ENCODE peak calls at places on chromosome 11, in four cellular contexts. One of them, this sample, is unnamed.

GRCh38 chr11:122917311-122917710 is 34.8 kb downstream of the JHY start:
- DNase-seq in uterus: peak; percentile 45
- DNase-seq in IMR-90: peak; percentile 32
- DNase-seq in spleen: no peak
- DNase-seq in this sample: no peak

GRCh38 chr11:38937709-38938108 is 2339.7 kb upstream of the RAG2 start:
- DNase-seq in IMR-90: no peak
- DNase-seq in uterus: no peak
- DNase-seq in spleen: no peak
- DNase-seq in this sample: no peak

GRCh38 chr11:119891392-119891791 is 162.4 kb upstream of the NECTIN1 start:
- DNase-seq in spleen: peak; percentile 43
- DNase-seq in uterus: no peak
- DNase-seq in IMR-90: no peak
- DNase-seq in this sample: no peak

GRCh38 chr11:121451982-121452608 is at the start of gene SORL1:
- DNase-seq in uterus: peak; percentile 81
- DNase-seq in IMR-90: peak; percentile 55
- DNase-seq in spleen: peak; percentile 95
- DNase-seq in this sample: peak; percentile 66

GRCh38 chr11:69364901-69365300 is 70.9 kb downstream of the MYEOV start:
- DNase-seq in spleen: no peak
- DNase-seq in IMR-90: peak; percentile 82
- DNase-seq in uterus: no peak
- DNase-seq in this sample: no peak

GRCh38 chr11:132576706-132577105 is 955.6 kb downstream of the OPCML start:
- DNase-seq in IMR-90: peak; percentile 97
- DNase-seq in uterus: no peak
- DNase-seq in spleen: no peak
- DNase-seq in this sample: no peak

GRCh38 chr11:93784935-93785360 is 866 bp downstream of the MED17 start:
- DNase-seq in spleen: no peak
- DNase-seq in uterus: no peak
- DNase-seq in IMR-90: no peak
- DNase-seq in this sample: no peak

GRCh38 chr11:1060885-1061616 is 13.6 kb upstream of the MUC2 start:
- DNase-seq in spleen: peak; percentile 80
- DNase-seq in IMR-90: peak; percentile 56
- DNase-seq in uterus: no peak
- DNase-seq in this sample: peak; percentile 53

GRCh38 chr11:11568651-11569229 is 53.1 kb downstream of the GALNT18 start:
- DNase-seq in uterus: no peak
- DNase-seq in IMR-90: peak; percentile 2
- DNase-seq in spleen: no peak
- DNase-seq in this sample: no peak

GRCh38 chr11:118841469-118842222 is 42.0 kb upstream of the CXCR5 start:
- DNase-seq in spleen: no peak
- DNase-seq in IMR-90: no peak
- DNase-seq in uterus: no peak
- DNase-seq in this sample: no peak

GRCh38 chr11:47766363-47767227 is 546 bp downstream of the FNBP4 start:
- DNase-seq in IMR-90: peak; percentile 66
- DNase-seq in spleen: peak; percentile 93
- DNase-seq in uterus: peak; percentile 60
- DNase-seq in this sample: peak; percentile 76

GRCh38 chr11:40797981-40798380 is 661.5 kb downstream of the LRRC4C start:
- DNase-seq in spleen: no peak
- DNase-seq in uterus: no peak
- DNase-seq in IMR-90: no peak
- DNase-seq in this sample: no peak

GRCh38 chr11:69425895-69426544 is 55.4 kb upstream of the LINC01488 start:
- DNase-seq in uterus: no peak
- DNase-seq in spleen: peak; percentile 61
- DNase-seq in IMR-90: no peak
- DNase-seq in this sample: no peak

GRCh38 chr11:8760896-8761295 is 78.3 kb downstream of the RPL27A start:
- DNase-seq in uterus: no peak
- DNase-seq in spleen: no peak
- DNase-seq in IMR-90: peak; percentile 59
- DNase-seq in this sample: no peak

GRCh38 chr11:96237759-96238158 is 105.2 kb downstream of the MAML2 start:
- DNase-seq in IMR-90: no peak
- DNase-seq in spleen: no peak
- DNase-seq in uterus: no peak
- DNase-seq in this sample: no peak

GRCh38 chr11:66085071-66085470 is 15.0 kb downstream of the PACS1 start:
- DNase-seq in uterus: no peak
- DNase-seq in spleen: no peak
- DNase-seq in IMR-90: no peak
- DNase-seq in this sample: no peak

GRCh38 chr11:94926698-94927237 is 46.6 kb downstream of the CWC15 start:
- DNase-seq in IMR-90: peak; percentile 94
- DNase-seq in uterus: peak; percentile 90
- DNase-seq in spleen: no peak
- DNase-seq in this sample: peak; percentile 74

GRCh38 chr11:123421589-123421988 is 8.5 kb upstream of the GRAMD1B start:
- DNase-seq in IMR-90: no peak
- DNase-seq in uterus: no peak
- DNase-seq in spleen: no peak
- DNase-seq in this sample: no peak

GRCh38 chr11:76062733-76063132 is 143.6 kb downstream of the WNT11 start:
- DNase-seq in spleen: no peak
- DNase-seq in uterus: no peak
- DNase-seq in IMR-90: no peak
- DNase-seq in this sample: no peak

GRCh38 chr11:32905028-32905667 is 12.5 kb downstream of the QSER1 start:
- DNase-seq in IMR-90: peak; percentile 45
- DNase-seq in spleen: no peak
- DNase-seq in uterus: no peak
- DNase-seq in this sample: no peak

GRCh38 chr11:38640854-38641253 is 2042.8 kb upstream of the RAG2 start:
- DNase-seq in uterus: no peak
- DNase-seq in spleen: no peak
- DNase-seq in IMR-90: no peak
- DNase-seq in this sample: no peak

GRCh38 chr11:81444306-81444705 is 1289.4 kb downstream of the FAM181B start:
- DNase-seq in uterus: no peak
- DNase-seq in spleen: no peak
- DNase-seq in IMR-90: no peak
- DNase-seq in this sample: no peak

GRCh38 chr11:130904380-130904779 is 11.9 kb downstream of the SNX19 start:
- DNase-seq in uterus: no peak
- DNase-seq in IMR-90: no peak
- DNase-seq in spleen: no peak
- DNase-seq in this sample: no peak

GRCh38 chr11:130031056-130031455 is 28.4 kb upstream of the PRDM10 start:
- DNase-seq in IMR-90: no peak
- DNase-seq in spleen: no peak
- DNase-seq in uterus: no peak
- DNase-seq in this sample: no peak

GRCh38 chr11:75982309-75982708 is 167.3 kb downstream of the UVRAG start:
- DNase-seq in IMR-90: no peak
- DNase-seq in uterus: no peak
- DNase-seq in spleen: no peak
- DNase-seq in this sample: no peak

GRCh38 chr11:69374110-69374981 is 80.4 kb downstream of the MYEOV start:
- DNase-seq in spleen: peak; percentile 68
- DNase-seq in uterus: peak; percentile 10
- DNase-seq in IMR-90: no peak
- DNase-seq in this sample: no peak

GRCh38 chr11:77580712-77581337 is 8.9 kb upstream of the AQP11 start:
- DNase-seq in spleen: no peak
- DNase-seq in IMR-90: peak; percentile 21
- DNase-seq in uterus: no peak
- DNase-seq in this sample: no peak

GRCh38 chr11:41319434-41319833 is 140.0 kb downstream of the LRRC4C start:
- DNase-seq in uterus: no peak
- DNase-seq in IMR-90: no peak
- DNase-seq in spleen: no peak
- DNase-seq in this sample: no peak

GRCh38 chr11:130487390-130488186 is 39.1 kb downstream of the ADAMTS15 start:
- DNase-seq in uterus: no peak
- DNase-seq in spleen: no peak
- DNase-seq in IMR-90: no peak
- DNase-seq in this sample: no peak

GRCh38 chr11:119863811-119864601 is 135.0 kb upstream of the NECTIN1 start:
- DNase-seq in uterus: no peak
- DNase-seq in spleen: peak; percentile 38
- DNase-seq in IMR-90: no peak
- DNase-seq in this sample: no peak

GRCh38 chr11:38411149-38411548 is 1813.1 kb upstream of the RAG2 start:
- DNase-seq in IMR-90: no peak
- DNase-seq in uterus: no peak
- DNase-seq in spleen: no peak
- DNase-seq in this sample: no peak

GRCh38 chr11:103433380-103433779 is 324.2 kb downstream of the DYNC2H1 start:
- DNase-seq in uterus: no peak
- DNase-seq in spleen: no peak
- DNase-seq in IMR-90: peak; percentile 94
- DNase-seq in this sample: no peak

GRCh38 chr11:120108154-120108784 is 29.6 kb downstream of the TRIM29 start:
- DNase-seq in IMR-90: peak; percentile 30
- DNase-seq in spleen: peak; percentile 88
- DNase-seq in uterus: peak; percentile 73
- DNase-seq in this sample: peak; percentile 66

GRCh38 chr11:36098046-36098445 is 154.2 kb downstream of the LDLRAD3 start:
- DNase-seq in IMR-90: no peak
- DNase-seq in spleen: no peak
- DNase-seq in uterus: no peak
- DNase-seq in this sample: no peak

GRCh38 chr11:65928667-65929066 is 9.4 kb downstream of the DRAP1 start:
- DNase-seq in uterus: no peak
- DNase-seq in IMR-90: no peak
- DNase-seq in spleen: no peak
- DNase-seq in this sample: no peak

GRCh38 chr11:111162306-111162705 is 83.2 kb upstream of the POU2AF2 start:
- DNase-seq in spleen: no peak
- DNase-seq in uterus: no peak
- DNase-seq in IMR-90: peak; percentile 59
- DNase-seq in this sample: no peak

GRCh38 chr11:18526521-18527296 is at the start of gene TSG101:
- DNase-seq in spleen: peak; percentile 98
- DNase-seq in uterus: peak; percentile 92
- DNase-seq in IMR-90: peak; percentile 92
- DNase-seq in this sample: peak; percentile 89

GRCh38 chr11:520428-521178 is 13.6 kb upstream of the RNH1 start:
- DNase-seq in uterus: no peak
- DNase-seq in spleen: no peak
- DNase-seq in IMR-90: no peak
- DNase-seq in this sample: no peak

GRCh38 chr11:17208257-17208999 is 642 bp upstream of the PIK3C2A start:
- DNase-seq in IMR-90: peak; percentile 59
- DNase-seq in spleen: no peak
- DNase-seq in uterus: no peak
- DNase-seq in this sample: peak; percentile 85

GRCh38 chr11:59266491-59266890 is 53.8 kb upstream of the MPEG1 start:
- DNase-seq in spleen: no peak
- DNase-seq in uterus: no peak
- DNase-seq in IMR-90: no peak
- DNase-seq in this sample: no peak
- TF ChIP-seq POLR2A in spleen: no peak
- TF ChIP-seq POLR2A in uterus: no peak
- TF ChIP-seq POLR2A in IMR-90: no peak
- TF ChIP-seq POLR2A in this sample: no peak

GRCh38 chr11:128462802-128463385 is 124.5 kb downstream of the ETS1 start:
- DNase-seq in spleen: no peak
- DNase-seq in IMR-90: no peak
- DNase-seq in uterus: no peak
- DNase-seq in this sample: no peak
- H3K4me1 ChIP-seq in spleen: peaks cover 67% of the 10 kb centered on the region
- H3K4me1 ChIP-seq in IMR-90: peaks cover 20% of the 10 kb centered on the region
- H3K4me1 ChIP-seq in uterus: no peaks in the 10 kb centered on the region
- H3K4me1 ChIP-seq in this sample: peaks cover 16% of the 10 kb centered on the region

GRCh38 chr11:61763930-61764605 is 11.6 kb downstream of the MYRF start:
- DNase-seq in uterus: no peak
- DNase-seq in spleen: no peak
- DNase-seq in IMR-90: no peak
- DNase-seq in this sample: no peak

GRCh38 chr11:61768376-61769076 is 16.1 kb downstream of the MYRF start:
- DNase-seq in spleen: no peak
- DNase-seq in uterus: no peak
- DNase-seq in IMR-90: no peak
- DNase-seq in this sample: no peak

GRCh38 chr11:61765550-61766253 is 13.3 kb downstream of the MYRF start:
- DNase-seq in IMR-90: no peak
- DNase-seq in uterus: no peak
- DNase-seq in spleen: no peak
- DNase-seq in this sample: no peak

GRCh38 chr11:61764606-61765260 is 12.3 kb downstream of the MYRF start:
- DNase-seq in spleen: no peak
- DNase-seq in IMR-90: no peak
- DNase-seq in uterus: peak; percentile 76
- DNase-seq in this sample: no peak

GRCh38 chr11:61766353-61766841 is 14.0 kb downstream of the MYRF start:
- DNase-seq in spleen: no peak
- DNase-seq in uterus: no peak
- DNase-seq in IMR-90: peak; percentile 86
- DNase-seq in this sample: no peak
- TF ChIP-seq POLR2A in spleen: no peak
- TF ChIP-seq POLR2A in uterus: no peak
- TF ChIP-seq POLR2A in IMR-90: no peak
- TF ChIP-seq POLR2A in this sample: no peak

GRCh38 chr11:126595560-126595959 is 240.1 kb downstream of the ST3GAL4 start:
- DNase-seq in uterus: no peak
- DNase-seq in spleen: peak; percentile 32
- DNase-seq in IMR-90: no peak
- DNase-seq in this sample: no peak
- H3K4me1 ChIP-seq in uterus: no peaks in the 10 kb centered on the region
- H3K4me1 ChIP-seq in spleen: no peaks in the 10 kb centered on the region
- H3K4me1 ChIP-seq in IMR-90: no peaks in the 10 kb centered on the region
- H3K4me1 ChIP-seq in this sample: no peaks in the 10 kb centered on the region

GRCh38 chr11:2196970-2197770 is 25.6 kb upstream of the TH start:
- DNase-seq in spleen: peak; percentile 94
- DNase-seq in IMR-90: peak; percentile 38
- DNase-seq in uterus: peak; percentile 83
- DNase-seq in this sample: peak; percentile 81
- TF ChIP-seq POLR2A in spleen: no peak
- TF ChIP-seq POLR2A in IMR-90: no peak
- TF ChIP-seq POLR2A in uterus: no peak
- TF ChIP-seq POLR2A in this sample: no peak

GRCh38 chr11:44408141-44408540 is 98.2 kb upstream of the ALX4 start:
- DNase-seq in spleen: no peak
- DNase-seq in IMR-90: no peak
- DNase-seq in uterus: no peak
- DNase-seq in this sample: no peak
- H3K4me1 ChIP-seq in spleen: no peaks in the 10 kb centered on the region
- H3K4me1 ChIP-seq in IMR-90: no peaks in the 10 kb centered on the region
- H3K4me1 ChIP-seq in uterus: no peaks in the 10 kb centered on the region
- H3K4me1 ChIP-seq in this sample: no peaks in the 10 kb centered on the region

DNA sequence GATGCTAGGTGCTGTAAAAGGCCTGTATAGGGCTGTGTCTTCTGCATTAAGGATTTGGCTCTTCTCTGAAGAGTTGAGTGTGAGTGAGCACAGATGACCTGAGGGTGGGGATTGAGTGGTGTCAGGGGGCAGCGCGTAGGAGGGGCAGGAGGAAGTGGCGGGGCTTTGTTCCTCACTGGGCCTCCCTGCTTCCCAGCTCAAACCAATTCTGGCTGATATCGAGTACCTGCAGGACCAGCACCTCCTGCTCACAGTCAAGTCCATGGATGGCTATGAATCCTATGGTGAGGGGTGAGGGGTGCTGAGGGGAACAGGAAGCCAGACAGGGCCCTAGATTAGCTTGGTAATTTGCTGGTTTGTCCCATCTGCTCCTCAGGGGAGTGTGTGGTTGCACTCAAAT is 9.1 kb downstream of the PHOX2A start:
- DNase-seq in spleen: no peak
- DNase-seq in IMR-90: no peak
- DNase-seq in uterus: no peak
- DNase-seq in this sample: no peak
- TF ChIP-seq POLR2A in spleen: no peak
- TF ChIP-seq POLR2A in IMR-90: no peak
- TF ChIP-seq POLR2A in uterus: no peak
- TF ChIP-seq POLR2A in this sample: no peak